ENCODE peak calls at places on chromosome 9, in eight cellular contexts. M is fibroblast of mammary gland; O is CD8-positive, alpha-beta T cell; U is fibroblast of the aortic adventitia; H is activated CD4-positive, alpha-beta T cell treated with anti-CD3 and anti-CD28 coated beads, Interleukin-2, amount 50 U/mL, for 48 hours; V is AG08396; X is pons; D is neuronal stem cell. P is an unnamed sample.

GRCh38 chr9:135423725-135424124 is 55.9 kb upstream of the PPP1R26 start:
- DNase-seq in V (no peak), O (no peak), U (no peak), X (no peak), H (no peak), D (no peak), M (no peak), P (no peak)

GRCh38 chr9:123775885-123776284 is 154.0 kb downstream of the DENND1A start:
- DNase-seq in X (no peak), D (no peak), O (no peak), M (no peak), V (no peak), H (no peak), U (no peak), P (no peak)

GRCh38 chr9:110029422-110029814 is 178.5 kb downstream of the C9orf152 start:
- DNase-seq in V (peak; percentile 58), M (peak; percentile 95), O (no peak), D (no peak), X (no peak), U (peak; percentile 91), H (no peak), P (no peak)

GRCh38 chr9:16152276-16153065 is 599.6 kb downstream of the CCDC171 start:
- DNase-seq in H (no peak), M (no peak), D (no peak), V (no peak), O (no peak), X (no peak), U (peak; percentile 19), P (no peak)

GRCh38 chr9:131382850-131383729 is 10.8 kb upstream of the PRRC2B start:
- DNase-seq in M (peak; percentile 73), U (peak; percentile 75), H (no peak), D (peak; percentile 80), V (peak; percentile 76), X (peak; percentile 29), O (no peak), P (no peak)

GRCh38 chr9:132645306-132645705 is 24.5 kb downstream of the DDX31 start:
- DNase-seq in V (no peak), H (no peak), U (no peak), D (no peak), O (no peak), M (no peak), X (no peak), P (no peak)

GRCh38 chr9:119811030-119811429 is 441.8 kb upstream of the BRINP1 start:
- DNase-seq in M (peak; percentile 85), H (no peak), O (no peak), X (no peak), U (peak; percentile 50), V (peak; percentile 14), D (no peak), P (no peak)

GRCh38 chr9:89418882-89419641 is 78.9 kb downstream of the SEMA4D start:
- DNase-seq in X (no peak), O (peak; percentile 83), D (no peak), M (no peak), H (peak; percentile 72), V (no peak), U (no peak), P (peak; percentile 72)

GRCh38 chr9:3689555-3689954 is 163.8 kb upstream of the RFX3 start:
- DNase-seq in U (no peak), V (no peak), O (no peak), H (no peak), X (no peak), D (no peak), M (no peak), P (no peak)

GRCh38 chr9:81264516-81264915 is 424.8 kb downstream of the TLE1 start:
- DNase-seq in X (no peak), M (peak; percentile 43), D (no peak), V (peak; percentile 5), U (peak; percentile 19), O (no peak), H (no peak), P (no peak)

GRCh38 chr9:129240581-129241211 is 62.6 kb upstream of the IER5L start:
- DNase-seq in V (no peak), M (no peak), X (no peak), U (no peak), O (no peak), H (no peak), D (no peak), P (no peak)

P was measured in activated T-helper 2 cell treated with anti-CD3 and anti-CD28 coated beads, Interferon-gamma antibody, Interleukin-2, Interleukin-4, amounts not matched to agents 10 μg/mL and 5 μg/mL and 100 μg/mL, durations not matched to agents 14 hours and 24 hours and 36 hours.